ENCODE peak calls at places on chromosomes 16 and 17, in eight cellular contexts. E is astrocyte of the hippocampus; P is activated gamma-delta T cell treated with anti-CD3 and anti-CD28 coated beads, Interleukin-2, amount 50 U/mL, for 16 hours; J is lung; U is GM23338; M is skeletal muscle cell; Z is substantia nigra; O is NCI-H1105. K is an unnamed sample.

GRCh38 chr16:88792078-88792550 is 7.1 kb upstream of the PIEZO1 start:
- DNase-seq in O (no peak), J (no peak), E (peak; percentile 69), U (no peak), Z (no peak), M (no peak), P (no peak), K (no peak)

GRCh38 chr17:72737291-72737690 is 355.2 kb downstream of the SLC39A11 start:
- DNase-seq in Z (no peak), E (no peak), O (no peak), J (no peak), P (no peak), M (no peak), U (no peak), K (no peak)

GRCh38 chr17:57918017-57918895 is 37.0 kb downstream of the CUEDC1 start:
- DNase-seq in E (peak; percentile 74), U (no peak), J (no peak), M (no peak), P (no peak), Z (no peak), O (no peak), K (peak; percentile 81)

GRCh38 chr17:17710728-17711541 is 29.7 kb downstream of the RAI1 start:
- DNase-seq in J (peak; percentile 93), U (peak; percentile 92), O (no peak), E (peak; percentile 96), M (peak; percentile 73), Z (no peak), P (no peak), K (peak; percentile 94)

GRCh38 chr17:73901661-73902415 is 257.6 kb upstream of the SDK2 start:
- DNase-seq in J (peak; percentile 61), M (no peak), U (peak; percentile 73), O (no peak), P (no peak), E (peak; percentile 3), Z (no peak), K (peak; percentile 60)

GRCh38 chr17:6596511-6596910 is 40.2 kb upstream of the PITPNM3 start:
- DNase-seq in J (no peak), U (no peak), M (no peak), O (no peak), E (no peak), P (no peak), Z (no peak), K (no peak)

GRCh38 chr17:75753514-75754377 is 11.2 kb downstream of the GALK1 start:
- DNase-seq in P (peak; percentile 60), E (peak; percentile 79), M (no peak), O (peak; percentile 54), U (peak; percentile 92), J (peak; percentile 47), Z (peak; percentile 53), K (peak; percentile 84)

GRCh38 chr16:3654249-3654991 is at the start of gene DNASE1:
- DNase-seq in E (peak; percentile 62), O (no peak), Z (peak; percentile 12), M (no peak), J (peak; percentile 53), U (peak; percentile 93), P (peak; percentile 42), K (peak; percentile 84)

GRCh38 chr16:660459-661183 is 7.3 kb upstream of the RHOT2 start:
- DNase-seq in M (peak; percentile 34), E (peak; percentile 90), U (peak; percentile 96), O (no peak), P (no peak), Z (peak; percentile 53), J (peak; percentile 90), K (peak; percentile 94)

GRCh38 chr17:58789160-58789559 is 33.5 kb downstream of the PPM1E start:
- DNase-seq in J (no peak), M (no peak), Z (no peak), U (no peak), O (no peak), E (no peak), P (no peak), K (no peak)

GRCh38 chr16:3879887-3880564 is 487 bp downstream of the CREBBP start:
- DNase-seq in U (peak; percentile 68), J (peak; percentile 72), P (peak; percentile 55), O (no peak), Z (peak; percentile 46), M (no peak), E (peak; percentile 89), K (peak; percentile 54)

GRCh38 chr16:84730406-84731106 is 30.8 kb downstream of the USP10 start:
- DNase-seq in P (no peak), E (peak; percentile 92), Z (no peak), M (peak; percentile 78), U (peak; percentile 71), J (peak; percentile 70), O (no peak), K (peak; percentile 93)

GRCh38 chr16:58451945-58452401 is 48.0 kb upstream of the NDRG4 start:
- DNase-seq in E (no peak), U (no peak), Z (no peak), J (no peak), P (no peak), M (peak; percentile 3), O (no peak), K (no peak)

GRCh38 chr17:38327936-38328335 is 15.8 kb downstream of the GPR179 start:
- DNase-seq in E (no peak), P (no peak), M (no peak), O (no peak), J (no peak), Z (no peak), U (no peak), K (no peak)

GRCh38 chr16:49121636-49122035 is 160.0 kb downstream of the CBLN1 start:
- DNase-seq in U (no peak), J (no peak), O (no peak), M (no peak), P (no peak), Z (no peak), E (no peak), K (no peak)

GRCh38 chr17:67636841-67637240 is 80.9 kb upstream of the NOL11 start:
- DNase-seq in M (no peak), O (no peak), U (no peak), P (no peak), J (no peak), E (peak; percentile 74), Z (no peak), K (no peak)

GRCh38 chr17:56891751-56892150 is 22.1 kb downstream of the TRIM25 start:
- DNase-seq in Z (no peak), J (peak; percentile 55), U (peak; percentile 76), O (no peak), E (no peak), M (no peak), P (peak; percentile 31), K (peak; percentile 47)

GRCh38 chr17:44501866-44502265 is 1.3 kb downstream of the GPATCH8 start:
- DNase-seq in P (no peak), M (no peak), E (peak; percentile 28), O (no peak), Z (no peak), U (no peak), J (no peak), K (peak; percentile 14)

GRCh38 chr16:84950906-84951305 is 60.4 kb downstream of the ZDHHC7 start:
- DNase-seq in U (peak; percentile 72), M (no peak), P (no peak), E (no peak), O (no peak), Z (no peak), J (no peak), K (peak; percentile 62)

GRCh38 chr17:8532021-8532420 is 96.3 kb downstream of the NDEL1 start:
- DNase-seq in M (no peak), J (no peak), E (peak; percentile 36), Z (no peak), P (no peak), U (no peak), O (no peak), K (no peak)

GRCh38 chr16:15643453-15644305 is 725 bp upstream of the MARF1 start:
- DNase-seq in E (peak; percentile 70), Z (no peak), U (peak; percentile 57), J (no peak), M (no peak), P (no peak), O (peak; percentile 39), K (peak; percentile 58)

GRCh38 chr16:23578096-23578830 is 17.9 kb downstream of the NDUFAB1 start:
- DNase-seq in Z (no peak), M (no peak), P (no peak), J (no peak), O (no peak), E (no peak), U (no peak), K (no peak)

GRCh38 chr17:80260791-80261158 is at the start of gene RNF213:
- DNase-seq in E (peak; percentile 63), Z (peak; percentile 17), O (peak; percentile 12), M (no peak), U (peak; percentile 64), P (peak; percentile 35), J (peak; percentile 41), K (peak; percentile 51)

GRCh38 chr17:3723188-3723555 is 531 bp upstream of the HASPIN start:
- DNase-seq in Z (no peak), O (no peak), J (no peak), P (no peak), M (no peak), U (no peak), E (no peak), K (no peak)